ENCODE peak calls at places on chromosomes 5 and 9, in four cellular contexts. One of them, this sample, is unnamed. For H3K9me3 and H3K4me1, the result is how much of the 10 kb centered on the place peaks cover.

GRCh38 chr9:27117489-27118135 is 8.6 kb downstream of the TEK start:
- DNase-seq in PC-9: peak
- DNase-seq in effector memory CD4-positive, alpha-beta T cell: no peak
- DNase-seq in PC-3: peak
- DNase-seq in this sample: no peak

GRCh38 chr9:71944754-71945409 is 33.4 kb downstream of the C9orf85 start:
- DNase-seq in PC-9: no peak
- DNase-seq in effector memory CD4-positive, alpha-beta T cell: no peak
- DNase-seq in PC-3: peak
- DNase-seq in this sample: no peak

GRCh38 chr9:113409883-113410206 is 630 bp downstream of the POLE3 start:
- DNase-seq in PC-9: no peak
- DNase-seq in effector memory CD4-positive, alpha-beta T cell: no peak
- DNase-seq in PC-3: no peak
- DNase-seq in this sample: no peak

GRCh38 chr5:168699002-168699401 is 119.8 kb upstream of the PANK3 start:
- DNase-seq in PC-9: no peak
- DNase-seq in effector memory CD4-positive, alpha-beta T cell: no peak
- DNase-seq in PC-3: no peak
- DNase-seq in this sample: no peak

GRCh38 chr5:179819296-179820126 is 1.2 kb upstream of the SQSTM1 start:
- DNase-seq in PC-9: peak
- DNase-seq in effector memory CD4-positive, alpha-beta T cell: peak
- DNase-seq in PC-3: peak
- DNase-seq in this sample: no peak

GRCh38 chr9:114233806-114234205 is 78.5 kb downstream of the COL27A1 start:
- DNase-seq in PC-9: no peak
- DNase-seq in effector memory CD4-positive, alpha-beta T cell: no peak
- DNase-seq in PC-3: no peak
- DNase-seq in this sample: no peak

GRCh38 chr9:22452415-22453010 is 5.9 kb downstream of the DMRTA1 start:
- DNase-seq in PC-9: peak
- DNase-seq in effector memory CD4-positive, alpha-beta T cell: no peak
- DNase-seq in PC-3: peak
- DNase-seq in this sample: peak

GRCh38 chr9:10534863-10535262 is 77.9 kb downstream of the PTPRD start:
- DNase-seq in PC-9: no peak
- DNase-seq in effector memory CD4-positive, alpha-beta T cell: no peak
- DNase-seq in PC-3: peak
- DNase-seq in this sample: no peak

GRCh38 chr5:175749591-175749990 is 91.7 kb downstream of the HRH2 start:
- DNase-seq in PC-9: peak
- DNase-seq in effector memory CD4-positive, alpha-beta T cell: no peak
- DNase-seq in PC-3: no peak
- DNase-seq in this sample: no peak

GRCh38 chr9:88852794-88853193 is 138.5 kb upstream of the S1PR3 start:
- DNase-seq in PC-9: peak
- DNase-seq in effector memory CD4-positive, alpha-beta T cell: no peak
- DNase-seq in PC-3: peak
- DNase-seq in this sample: no peak

GRCh38 chr9:27118916-27119315 is 9.9 kb downstream of the TEK start:
- DNase-seq in PC-9: no peak
- DNase-seq in effector memory CD4-positive, alpha-beta T cell: no peak
- DNase-seq in PC-3: peak
- DNase-seq in this sample: no peak

GRCh38 chr9:82148849-82149544 is 160.4 kb downstream of the SPATA31D1 start:
- DNase-seq in PC-9: no peak
- DNase-seq in effector memory CD4-positive, alpha-beta T cell: no peak
- DNase-seq in PC-3: no peak
- DNase-seq in this sample: no peak

GRCh38 chr5:6760003-6760402 is 46.8 kb downstream of the TENT4A start:
- DNase-seq in PC-9: no peak
- DNase-seq in effector memory CD4-positive, alpha-beta T cell: no peak
- DNase-seq in PC-3: no peak
- DNase-seq in this sample: no peak

GRCh38 chr5:133664422-133664821 is 52.1 kb upstream of the FSTL4 start:
- DNase-seq in PC-9: no peak
- DNase-seq in effector memory CD4-positive, alpha-beta T cell: no peak
- DNase-seq in PC-3: peak
- DNase-seq in this sample: no peak

GRCh38 chr9:83583151-83584014 is 39.6 kb upstream of the IDNK start:
- DNase-seq in PC-9: peak
- DNase-seq in effector memory CD4-positive, alpha-beta T cell: no peak
- DNase-seq in PC-3: peak
- DNase-seq in this sample: no peak

GRCh38 chr5:172187118-172188032 is 649 bp downstream of the STK10 start:
- DNase-seq in PC-9: peak
- DNase-seq in effector memory CD4-positive, alpha-beta T cell: peak
- DNase-seq in PC-3: peak
- DNase-seq in this sample: peak

GRCh38 chr9:121734465-121734864 is 83.0 kb downstream of the DAB2IP start:
- DNase-seq in PC-9: no peak
- DNase-seq in effector memory CD4-positive, alpha-beta T cell: no peak
- DNase-seq in PC-3: no peak
- DNase-seq in this sample: no peak

GRCh38 chr9:121736147-121736721 is 84.8 kb downstream of the DAB2IP start:
- DNase-seq in PC-9: peak
- DNase-seq in effector memory CD4-positive, alpha-beta T cell: no peak
- DNase-seq in PC-3: no peak
- DNase-seq in this sample: no peak

GRCh38 chr9:121735792-121736130 is 84.3 kb downstream of the DAB2IP start:
- DNase-seq in PC-9: peak
- DNase-seq in effector memory CD4-positive, alpha-beta T cell: no peak
- DNase-seq in PC-3: no peak
- DNase-seq in this sample: no peak

GRCh38 chr9:121736964-121737462 is 85.6 kb downstream of the DAB2IP start:
- DNase-seq in PC-9: peak
- DNase-seq in effector memory CD4-positive, alpha-beta T cell: no peak
- DNase-seq in PC-3: peak
- DNase-seq in this sample: no peak

GRCh38 chr9:121735065-121735791 is 83.8 kb downstream of the DAB2IP start:
- DNase-seq in PC-9: peak
- DNase-seq in effector memory CD4-positive, alpha-beta T cell: no peak
- DNase-seq in PC-3: peak
- DNase-seq in this sample: no peak
- H3K4me3 ChIP-seq in PC-9: peak
- H3K4me3 ChIP-seq in effector memory CD4-positive, alpha-beta T cell: no peak
- H3K4me3 ChIP-seq in PC-3: no peak
- H3K4me3 ChIP-seq in this sample: no peak

GRCh38 chr9:127758843-127759242 is 19.6 kb downstream of the SH2D3C start:
- DNase-seq in PC-9: no peak
- DNase-seq in effector memory CD4-positive, alpha-beta T cell: no peak
- DNase-seq in PC-3: no peak
- DNase-seq in this sample: no peak
- H3K9me3 ChIP-seq in PC-9: under half
- H3K9me3 ChIP-seq in effector memory CD4-positive, alpha-beta T cell: under half
- H3K9me3 ChIP-seq in PC-3: under half
- H3K9me3 ChIP-seq in this sample: under half

GRCh38 chr5:72152506-72152905 is 45.2 kb downstream of the MAP1B start:
- DNase-seq in PC-9: no peak
- DNase-seq in effector memory CD4-positive, alpha-beta T cell: no peak
- DNase-seq in PC-3: no peak
- DNase-seq in this sample: no peak
- H3K4me1 ChIP-seq in PC-9: under half
- H3K4me1 ChIP-seq in effector memory CD4-positive, alpha-beta T cell: under half
- H3K4me1 ChIP-seq in PC-3: under half
- H3K4me1 ChIP-seq in this sample: under half

DNA sequence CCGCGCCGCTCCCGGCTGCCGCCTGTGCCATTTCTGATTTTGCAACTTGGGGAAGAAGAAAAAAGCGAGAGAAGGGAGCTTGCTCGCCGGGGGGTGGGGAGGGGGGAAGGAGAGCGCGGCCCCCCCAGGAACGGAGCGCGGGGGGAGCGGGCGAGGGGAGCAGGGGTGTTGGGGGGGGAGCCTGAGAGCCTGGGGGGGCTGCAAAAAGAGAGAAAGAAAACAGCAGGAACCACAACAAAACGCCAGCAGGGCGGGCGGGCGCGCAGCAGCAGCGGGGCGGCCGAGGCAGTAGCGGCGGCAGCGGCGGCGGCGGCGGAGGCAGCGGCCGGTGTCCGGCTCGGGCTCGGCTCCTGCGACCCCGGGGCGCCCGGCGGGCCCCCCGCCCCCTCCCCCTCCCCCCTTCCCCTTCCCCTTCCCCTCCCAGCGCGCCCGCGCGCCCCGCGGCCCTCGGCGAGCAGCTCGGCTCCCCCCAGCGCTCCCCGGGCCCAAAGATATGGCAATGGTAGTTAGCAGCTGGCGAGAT is 1.6 kb downstream of the NR2F1 start:
- DNase-seq in PC-9: no peak
- DNase-seq in effector memory CD4-positive, alpha-beta T cell: no peak
- DNase-seq in PC-3: no peak
- DNase-seq in this sample: no peak
- H3K4me3 ChIP-seq in PC-9: peak
- H3K4me3 ChIP-seq in effector memory CD4-positive, alpha-beta T cell: no peak
- H3K4me3 ChIP-seq in PC-3: peak
- H3K4me3 ChIP-seq in this sample: no peak

GRCh38 chr5:141363952-141364660 is at the start of gene PCDHGA5:
- DNase-seq in PC-9: no peak
- DNase-seq in effector memory CD4-positive, alpha-beta T cell: no peak
- DNase-seq in PC-3: peak
- DNase-seq in this sample: no peak

GRCh38 chr5:141362719-141363118 is 1.2 kb upstream of the PCDHGA5 start:
- DNase-seq in PC-9: no peak
- DNase-seq in effector memory CD4-positive, alpha-beta T cell: no peak
- DNase-seq in PC-3: no peak
- DNase-seq in this sample: no peak

GRCh38 chr5:141371572-141372475 is 1.8 kb downstream of the PCDHGB3 start:
- DNase-seq in PC-9: no peak
- DNase-seq in effector memory CD4-positive, alpha-beta T cell: no peak
- DNase-seq in PC-3: no peak
- DNase-seq in this sample: no peak

GRCh38 chr5:141369994-141370848 is at the start of gene PCDHGB3:
- DNase-seq in PC-9: peak
- DNase-seq in effector memory CD4-positive, alpha-beta T cell: no peak
- DNase-seq in PC-3: no peak
- DNase-seq in this sample: no peak

DNA sequence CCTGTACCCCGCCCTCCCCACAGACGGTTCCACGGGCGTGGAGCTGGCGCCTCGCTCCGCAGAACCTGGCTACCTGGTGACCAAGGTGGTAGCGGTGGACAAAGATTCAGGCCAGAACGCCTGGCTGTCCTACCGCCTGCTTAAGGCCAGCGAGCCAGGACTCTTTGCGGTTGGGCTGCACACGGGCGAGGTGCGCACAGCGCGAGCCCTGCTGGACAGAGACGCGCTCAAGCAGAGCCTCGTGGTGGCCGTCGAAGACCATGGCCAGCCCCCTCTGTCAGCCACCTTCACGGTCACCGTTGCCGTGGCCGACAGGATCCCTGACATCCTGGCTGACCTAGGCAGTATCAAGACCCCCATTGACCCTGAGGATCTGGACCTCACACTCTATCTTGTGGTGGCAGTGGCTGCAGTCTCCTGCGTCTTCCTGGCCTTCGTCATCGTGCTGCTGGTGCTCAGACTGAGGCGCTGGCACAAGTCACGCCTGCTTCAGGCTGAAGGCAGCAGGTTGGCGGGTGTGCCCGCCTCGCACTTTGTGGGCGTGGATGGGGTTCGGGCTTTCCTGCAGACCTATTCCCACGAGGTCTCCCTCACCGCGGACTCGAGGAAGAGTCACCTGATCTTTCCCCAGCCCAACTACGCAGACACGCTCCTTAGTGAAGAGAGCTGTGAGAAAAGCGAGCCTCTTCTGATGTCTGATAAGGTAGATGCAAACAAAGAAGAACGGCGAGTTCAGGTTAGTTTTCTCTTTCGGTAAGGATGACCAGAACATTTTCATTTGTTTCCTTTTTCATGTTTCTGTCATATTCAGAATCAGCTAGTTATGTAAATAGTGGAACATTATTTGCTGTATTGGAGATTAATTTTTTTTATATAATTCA is 2.3 kb downstream of the PCDHGA5 start:
- DNase-seq in PC-9: no peak
- DNase-seq in effector memory CD4-positive, alpha-beta T cell: no peak
- DNase-seq in PC-3: no peak
- DNase-seq in this sample: no peak
- H3K9me3 ChIP-seq in PC-9: under half
- H3K9me3 ChIP-seq in effector memory CD4-positive, alpha-beta T cell: under half
- H3K9me3 ChIP-seq in PC-3: under half
- H3K9me3 ChIP-seq in this sample: under half

DNA sequence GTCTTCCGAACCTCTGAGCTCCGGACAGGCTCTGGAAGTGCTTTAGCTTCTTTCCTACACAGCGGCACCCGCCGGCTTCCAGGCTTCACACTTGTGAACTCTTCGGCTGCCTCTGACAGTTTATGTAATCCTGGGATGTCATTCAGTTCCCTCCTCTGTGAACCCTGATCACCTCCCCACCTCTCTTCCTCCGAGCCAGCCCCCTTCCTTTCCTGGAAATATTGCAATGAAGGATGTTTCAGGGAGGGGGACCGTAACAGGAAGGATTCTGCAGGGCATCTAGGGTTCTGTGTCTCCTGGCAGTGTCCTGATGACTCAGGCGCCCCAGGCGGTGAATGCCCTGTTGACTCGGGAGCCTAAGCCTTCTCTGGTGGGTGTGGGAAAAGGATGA is at the start of gene CD14:
- DNase-seq in PC-9: peak
- DNase-seq in effector memory CD4-positive, alpha-beta T cell: no peak
- DNase-seq in PC-3: peak
- DNase-seq in this sample: no peak
- H3K4me1 ChIP-seq in PC-9: under half
- H3K4me1 ChIP-seq in effector memory CD4-positive, alpha-beta T cell: under half
- H3K4me1 ChIP-seq in PC-3: under half
- H3K4me1 ChIP-seq in this sample: under half

GRCh38 chr5:142319560-142320426 is 5.0 kb downstream of the SPRY4 start:
- DNase-seq in PC-9: no peak
- DNase-seq in effector memory CD4-positive, alpha-beta T cell: no peak
- DNase-seq in PC-3: no peak
- DNase-seq in this sample: no peak

GRCh38 chr5:142319105-142319504 is 5.7 kb downstream of the SPRY4 start:
- DNase-seq in PC-9: no peak
- DNase-seq in effector memory CD4-positive, alpha-beta T cell: no peak
- DNase-seq in PC-3: no peak
- DNase-seq in this sample: no peak

GRCh38 chr5:142320851-142321560 is 3.8 kb downstream of the SPRY4 start:
- DNase-seq in PC-9: no peak
- DNase-seq in effector memory CD4-positive, alpha-beta T cell: no peak
- DNase-seq in PC-3: no peak
- DNase-seq in this sample: no peak

GRCh38 chr5:142322403-142322746 is 2.4 kb downstream of the SPRY4 start:
- DNase-seq in PC-9: no peak
- DNase-seq in effector memory CD4-positive, alpha-beta T cell: no peak
- DNase-seq in PC-3: no peak
- DNase-seq in this sample: no peak

GRCh38 chr5:142320427-142320732 is 4.4 kb downstream of the SPRY4 start:
- DNase-seq in PC-9: no peak
- DNase-seq in effector memory CD4-positive, alpha-beta T cell: no peak
- DNase-seq in PC-3: no peak
- DNase-seq in this sample: no peak
- H3K4me3 ChIP-seq in PC-9: peak
- H3K4me3 ChIP-seq in effector memory CD4-positive, alpha-beta T cell: no peak
- H3K4me3 ChIP-seq in PC-3: peak
- H3K4me3 ChIP-seq in this sample: no peak

GRCh38 chr9:35091536-35091935 is 4.9 kb downstream of the PIGO start:
- DNase-seq in PC-9: no peak
- DNase-seq in effector memory CD4-positive, alpha-beta T cell: no peak
- DNase-seq in PC-3: no peak
- DNase-seq in this sample: no peak
- H3K9me3 ChIP-seq in PC-9: under half
- H3K9me3 ChIP-seq in effector memory CD4-positive, alpha-beta T cell: under half
- H3K9me3 ChIP-seq in PC-3: under half
- H3K9me3 ChIP-seq in this sample: under half